ENCODE peak calls at places on chromosome 9, in four cellular contexts. Y is tibial artery, M is lung microvascular endothelial cell, J is H54. E is an unnamed sample.

GRCh38 chr9:123326662-123327093 is 29.3 kb upstream of the CRB2 start:
- DNase-seq in M (no peak), Y (no peak), J (no peak), E (no peak)

GRCh38 chr9:110977259-110977709 is 61.0 kb downstream of the LPAR1 start:
- DNase-seq in Y (no peak), M (no peak), J (peak), E (no peak)

GRCh38 chr9:16154570-16155078 is 601.8 kb downstream of the CCDC171 start:
- DNase-seq in M (peak), J (no peak), Y (no peak), E (peak)

GRCh38 chr9:83669067-83669466 is 38.7 kb downstream of the UBQLN1 start:
- DNase-seq in M (no peak), J (no peak), Y (no peak), E (no peak)

GRCh38 chr9:6417186-6417585 is 4.2 kb downstream of the UHRF2 start:
- DNase-seq in Y (no peak), M (no peak), J (no peak), E (no peak)

GRCh38 chr9:27539479-27540441 is 10.1 kb upstream of the MOB3B start:
- DNase-seq in Y (peak), J (no peak), M (no peak), E (peak)

GRCh38 chr9:33850677-33851076 is 33.7 kb downstream of the UBE2R2 start:
- DNase-seq in J (no peak), M (no peak), Y (no peak), E (no peak)

GRCh38 chr9:124980434-124980833 is 39.6 kb upstream of the GOLGA1 start:
- DNase-seq in Y (no peak), J (no peak), M (no peak), E (no peak)

GRCh38 chr9:99169086-99169485 is 52.7 kb downstream of the ALG2 start:
- DNase-seq in J (no peak), Y (no peak), M (no peak), E (no peak)

GRCh38 chr9:37617837-37618236 is 25.4 kb upstream of the TOMM5 start:
- DNase-seq in Y (no peak), M (no peak), J (peak), E (no peak)

GRCh38 chr9:96022445-96023031 is 147.0 kb downstream of the ERCC6L2 start:
- DNase-seq in J (no peak), M (no peak), Y (no peak), E (peak)